ENCODE peak calls at places on chromosome 11, in five cellular contexts. E is upper lobe of right lung, W is ovary, H is caudate nucleus, S is right cardiac atrium. N is an unnamed sample.

GRCh38 chr11:122882809-122883681 is 486 bp downstream of the JHY start:
- DNase-seq in E (peak; percentile 88), W (peak; percentile 71), H (no peak), S (peak; percentile 71), N (no peak)

GRCh38 chr11:63804259-63804658 is 9.0 kb upstream of the SPINDOC start:
- DNase-seq in E (no peak), W (no peak), H (no peak), S (no peak), N (no peak)

GRCh38 chr11:36564376-36565032 is 3.3 kb upstream of the RAG1 start:
- DNase-seq in E (no peak), W (peak; percentile 42), H (no peak), S (peak; percentile 39), N (no peak)

GRCh38 chr11:17003426-17003825 is 10.8 kb downstream of the PLEKHA7 start:
- DNase-seq in E (no peak), W (no peak), H (no peak), S (no peak), N (no peak)

GRCh38 chr11:12052676-12053605 is 44.5 kb upstream of the DKK3 start:
- DNase-seq in E (no peak), W (no peak), H (no peak), S (no peak), N (no peak)

GRCh38 chr11:123760894-123761293 is 6.6 kb upstream of the OR6X1 start:
- DNase-seq in E (no peak), W (no peak), H (no peak), S (no peak), N (no peak)

GRCh38 chr11:94302806-94303205 is 1.6 kb upstream of the IZUMO1R start:
- DNase-seq in E (no peak), W (no peak), H (no peak), S (no peak), N (no peak)

GRCh38 chr11:433641-434040 is 8.2 kb downstream of the ANO9 start:
- DNase-seq in E (no peak), W (no peak), H (no peak), S (peak; percentile 9), N (no peak)

GRCh38 chr11:1198766-1199688 is 23.8 kb upstream of the MUC5B start:
- DNase-seq in E (peak; percentile 65), W (no peak), H (no peak), S (no peak), N (no peak)

GRCh38 chr11:65719887-65720236 is 736 bp downstream of the RNASEH2C start:
- DNase-seq in E (peak; percentile 69), W (peak; percentile 70), H (no peak), S (peak; percentile 42), N (no peak)

GRCh38 chr11:1181858-1182535 is 24.2 kb downstream of the MUC5AC start:
- DNase-seq in E (no peak), W (no peak), H (no peak), S (no peak), N (no peak)

GRCh38 chr11:8224161-8224591 is 39.5 kb downstream of the LMO1 start:
- DNase-seq in E (no peak), W (no peak), H (no peak), S (no peak), N (no peak)

GRCh38 chr11:127962416-127962815 is 624.9 kb downstream of the ETS1 start:
- DNase-seq in E (no peak), W (no peak), H (no peak), S (no peak), N (no peak)

GRCh38 chr11:134030853-134031252 is 38.0 kb upstream of the JAM3 start:
- DNase-seq in E (no peak), W (no peak), H (no peak), S (no peak), N (no peak)

GRCh38 chr11:61273151-61274078 is 21.7 kb downstream of the VWCE start:
- DNase-seq in E (peak; percentile 90), W (no peak), H (no peak), S (no peak), N (peak; percentile 35)

GRCh38 chr11:44506375-44507016 is 59.0 kb upstream of the CD82 start:
- DNase-seq in E (no peak), W (no peak), H (no peak), S (no peak), N (no peak)

DNA sequence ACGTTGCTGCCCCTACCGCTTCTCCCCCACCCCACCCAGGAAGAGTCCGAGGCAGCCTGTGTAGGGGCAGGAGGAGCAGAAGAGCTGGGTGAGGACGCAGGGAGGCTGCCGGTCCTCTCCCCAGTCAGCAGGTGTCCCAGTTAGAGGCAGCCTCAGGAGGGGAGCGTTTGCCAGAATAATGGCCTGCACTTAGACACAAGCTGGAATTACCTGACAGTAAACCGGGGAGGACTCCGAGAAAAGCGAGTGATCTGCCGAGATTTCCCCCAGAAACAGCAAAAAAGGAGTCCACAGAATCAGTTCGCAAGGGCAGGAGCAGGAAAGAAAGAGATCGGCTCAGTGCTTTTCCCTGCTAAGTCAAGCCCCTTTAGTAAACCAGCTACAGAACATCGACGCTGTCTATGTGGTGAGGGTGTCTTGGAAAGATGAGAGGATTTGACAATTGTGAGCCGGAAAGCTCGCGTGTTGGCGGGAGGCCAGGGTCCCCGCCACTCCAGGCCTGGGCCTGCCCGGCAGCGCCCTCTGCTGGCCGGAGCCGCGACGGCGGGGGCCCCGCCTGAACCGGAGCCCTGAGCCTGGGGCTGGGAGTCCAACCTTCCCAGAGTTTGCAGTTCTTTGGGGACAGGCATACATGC is 17.7 kb upstream of the THRSP start:
- DNase-seq in E (peak; percentile 90), W (peak; percentile 91), H (peak; percentile 27), S (peak; percentile 84), N (peak; percentile 79)
- H3K27ac ChIP-seq in E (peak overlapping the region; percentile 48), W (peak overlapping the region; percentile 68), H (peak overlapping the region; percentile 79), S (peak overlapping the region; percentile 7), N (peak overlapping the region; percentile 85)

GRCh38 chr11:48066881-48067800 is 86.8 kb downstream of the PTPRJ start:
- DNase-seq in E (no peak), W (no peak), H (no peak), S (no peak), N (peak; percentile 28)

GRCh38 chr11:48062649-48063048 is 82.3 kb downstream of the PTPRJ start:
- DNase-seq in E (no peak), W (no peak), H (no peak), S (no peak), N (no peak)

GRCh38 chr11:48058777-48059176 is 78.4 kb downstream of the PTPRJ start:
- DNase-seq in E (no peak), W (no peak), H (no peak), S (no peak), N (no peak)

GRCh38 chr11:48064306-48064705 is 83.9 kb downstream of the PTPRJ start:
- DNase-seq in E (no peak), W (no peak), H (no peak), S (no peak), N (no peak)

GRCh38 chr11:48063424-48063978 is 83.1 kb downstream of the PTPRJ start:
- DNase-seq in E (no peak), W (peak; percentile 47), H (no peak), S (peak; percentile 33), N (no peak)
- H3K27ac ChIP-seq in E (peak overlapping the region; percentile 64), W (peak overlapping the region; percentile 73), H (peak overlapping the region; percentile 68), S (peak overlapping the region; percentile 42), N (no peak overlapping the region)

GRCh38 chr11:81224396-81224795 is 1509.3 kb downstream of the FAM181B start:
- DNase-seq in E (no peak), W (no peak), H (no peak), S (no peak), N (no peak)

GRCh38 chr11:81222491-81222890 is 1511.2 kb downstream of the FAM181B start:
- DNase-seq in E (no peak), W (no peak), H (no peak), S (no peak), N (no peak)

GRCh38 chr11:81218440-81218839 is 1515.2 kb downstream of the FAM181B start:
- DNase-seq in E (no peak), W (no peak), H (no peak), S (no peak), N (no peak)

GRCh38 chr11:81219661-81220060 is 1514.0 kb downstream of the FAM181B start:
- DNase-seq in E (no peak), W (no peak), H (no peak), S (no peak), N (no peak)

GRCh38 chr11:81220166-81220895 is 1513.3 kb downstream of the FAM181B start:
- DNase-seq in E (no peak), W (no peak), H (no peak), S (no peak), N (no peak)
- H3K27ac ChIP-seq in E (no peak overlapping the region), W (no peak overlapping the region), H (no peak overlapping the region), S (no peak overlapping the region), N (no peak overlapping the region)

GRCh38 chr11:46930089-46930488 is 6.5 kb upstream of the CSTPP1 start:
- DNase-seq in E (no peak), W (no peak), H (no peak), S (no peak), N (no peak)
- H3K27ac ChIP-seq in E (no peak overlapping the region), W (no peak overlapping the region), H (no peak overlapping the region), S (no peak overlapping the region), N (no peak overlapping the region)

DNA sequence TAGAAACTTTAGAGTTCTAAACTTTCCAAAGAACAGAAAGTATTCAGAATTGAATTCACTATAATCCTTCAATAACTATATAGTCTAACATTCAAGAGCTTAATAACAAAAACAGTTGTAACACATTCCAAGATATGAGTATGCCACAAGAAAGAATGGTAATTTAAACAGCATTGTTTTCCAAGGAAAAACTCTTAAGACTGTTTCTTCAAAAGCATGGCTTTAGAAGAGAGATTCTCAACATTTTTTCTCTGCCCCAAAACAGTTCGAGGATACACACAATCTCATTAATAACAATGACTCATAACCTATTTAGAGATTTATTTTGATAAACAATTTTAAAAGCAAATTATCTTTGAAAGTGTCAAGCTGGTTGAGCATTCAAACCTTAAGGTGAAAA is 16.7 kb upstream of the ARHGAP32 start:
- DNase-seq in E (no peak), W (no peak), H (no peak), S (no peak), N (no peak)
- H3K27ac ChIP-seq in E (no peak overlapping the region), W (no peak overlapping the region), H (no peak overlapping the region), S (no peak overlapping the region), N (no peak overlapping the region)

GRCh38 chr11:130423541-130424155 is 4.8 kb downstream of the ADAMTS8 start:
- DNase-seq in E (no peak), W (no peak), H (no peak), S (no peak), N (no peak)
- H3K27ac ChIP-seq in E (no peak overlapping the region), W (no peak overlapping the region), H (no peak overlapping the region), S (no peak overlapping the region), N (no peak overlapping the region)

GRCh38 chr11:102561636-102562035 is 31.1 kb upstream of the MMP7 start:
- DNase-seq in E (no peak), W (no peak), H (no peak), S (no peak), N (no peak)

GRCh38 chr11:102559839-102560238 is 29.3 kb upstream of the MMP7 start:
- DNase-seq in E (no peak), W (no peak), H (no peak), S (no peak), N (no peak)

GRCh38 chr11:102555091-102555490 is 24.5 kb upstream of the MMP7 start:
- DNase-seq in E (no peak), W (no peak), H (no peak), S (no peak), N (no peak)

GRCh38 chr11:102564110-102564509 is 33.6 kb upstream of the MMP7 start:
- DNase-seq in E (no peak), W (no peak), H (no peak), S (no peak), N (no peak)

GRCh38 chr11:102560555-102561011 is 30.0 kb upstream of the MMP7 start:
- DNase-seq in E (no peak), W (no peak), H (no peak), S (no peak), N (no peak)
- H3K27ac ChIP-seq in E (peak overlapping the region; percentile 61), W (peak overlapping the region; percentile 35), H (no peak overlapping the region), S (no peak overlapping the region), N (no peak overlapping the region)

N was measured in substantia nigra.